ENCODE peak calls at places on chromosomes 11 and 22, in four cellular contexts. U is caudate nucleus, V is amygdala, Q is left ventricle myocardium inferior. G is an unnamed sample.

GRCh38 chr11:29628584-29628983 is 388.2 kb downstream of the KCNA4 start:
- DNase-seq in V (no peak), Q (no peak), U (no peak), G (no peak)

GRCh38 chr11:131499199-131499598 is 128.8 kb downstream of the NTM start:
- DNase-seq in U (no peak), Q (no peak), V (no peak), G (no peak)

GRCh38 chr11:78045851-78046485 is 17.7 kb upstream of the THRSP start:
- DNase-seq in Q (peak; percentile 83), U (peak; percentile 79), V (peak; percentile 47), G (peak; percentile 86)

GRCh38 chr11:29120329-29120695 is 896.5 kb downstream of the KCNA4 start:
- DNase-seq in V (no peak), Q (no peak), U (no peak), G (no peak)

GRCh38 chr11:30468881-30469280 is 117.3 kb downstream of the MPPED2 start:
- DNase-seq in U (no peak), V (no peak), Q (no peak), G (no peak)

GRCh38 chr22:36546092-36546804 is 17.3 kb upstream of the EIF3D start:
- DNase-seq in Q (peak; percentile 24), U (peak; percentile 46), V (peak; percentile 15), G (no peak)

GRCh38 chr11:96763244-96763643 is 373.4 kb downstream of the JRKL start:
- DNase-seq in U (no peak), V (no peak), Q (no peak), G (no peak)

GRCh38 chr11:12914401-12914912 is 94.7 kb upstream of the RASSF10 start:
- DNase-seq in U (peak; percentile 90), Q (peak; percentile 75), V (peak; percentile 85), G (peak; percentile 66)

GRCh38 chr11:17972987-17973386 is 39.9 kb downstream of the SERGEF start:
- DNase-seq in U (peak; percentile 90), Q (peak; percentile 44), V (no peak), G (no peak)

GRCh38 chr11:126459691-126460404 is 104.4 kb downstream of the ST3GAL4 start:
- DNase-seq in V (no peak), Q (no peak), U (peak; percentile 25), G (no peak)

GRCh38 chr22:41308054-41308453 is 6.7 kb downstream of the ZC3H7B start:
- DNase-seq in V (no peak), Q (no peak), U (peak; percentile 42), G (no peak)

GRCh38 chr11:106087815-106088435 is 10.5 kb downstream of the AASDHPPT start:
- DNase-seq in Q (peak; percentile 22), U (peak; percentile 77), V (no peak), G (no peak)

GRCh38 chr22:20414450-20414849 is 20.5 kb downstream of the ZNF74 start:
- DNase-seq in V (no peak), Q (no peak), U (no peak), G (no peak)

GRCh38 chr11:123145220-123145619 is 49.8 kb downstream of the CLMP start:
- DNase-seq in Q (no peak), V (no peak), U (no peak), G (no peak)

GRCh38 chr11:2192435-2192834 is 20.8 kb upstream of the TH start:
- DNase-seq in U (no peak), Q (no peak), V (no peak), G (no peak)

GRCh38 chr11:61627831-61628753 is 47.2 kb upstream of the SYT7 start:
- DNase-seq in U (peak; percentile 56), V (no peak), Q (peak; percentile 60), G (peak; percentile 64)

GRCh38 chr11:45926536-45927331 is 4.3 kb downstream of the LARGE2 start:
- DNase-seq in Q (peak; percentile 8), V (no peak), U (no peak), G (no peak)

GRCh38 chr11:103659138-103659734 is 377.2 kb upstream of the DDI1 start:
- DNase-seq in V (no peak), U (no peak), Q (no peak), G (no peak)

GRCh38 chr11:84857746-84858145 is 769.4 kb downstream of the DLG2 start:
- DNase-seq in U (no peak), V (no peak), Q (no peak), G (no peak)

GRCh38 chr11:12113294-12113693 is 2.9 kb downstream of the MICAL2 start:
- DNase-seq in Q (no peak), V (no peak), U (no peak), G (no peak)

GRCh38 chr11:17651061-17651460 is 68.3 kb upstream of the MYOD1 start:
- DNase-seq in U (no peak), V (no peak), Q (no peak), G (peak; percentile 1)

GRCh38 chr11:126210871-126211235 is 597 bp downstream of the RPUSD4 start:
- DNase-seq in V (no peak), U (peak; percentile 56), Q (no peak), G (no peak)

GRCh38 chr11:116730568-116730967 is 42.2 kb downstream of the BUD13 start:
- DNase-seq in U (peak; percentile 42), V (no peak), Q (peak; percentile 28), G (no peak)

GRCh38 chr22:30287626-30288413 is 1.5 kb downstream of the CASTOR1 start:
- DNase-seq in U (peak; percentile 75), V (peak; percentile 70), Q (peak; percentile 88), G (peak; percentile 79)

GRCh38 chr22:42229455-42230149 is 40.9 kb downstream of the TCF20 start:
- DNase-seq in U (no peak), Q (no peak), V (no peak), G (no peak)

GRCh38 chr22:33188316-33188715 is 130.1 kb upstream of the SYN3 start:
- DNase-seq in V (no peak), U (no peak), Q (no peak), G (no peak)

G was measured in frontal cortex.